ENCODE peak calls at places on chromosomes 11 and 22, in nine cellular contexts. N, X, E, O, B, W, F, V and J are unnamed samples.

GRCh38 chr11:47980907-47981621 is 705 bp downstream of the PTPRJ start:
- DNase-seq in O (peak), W (peak), E (peak), X (peak), F (no peak), B (peak), V (peak), N (peak), J (peak)

GRCh38 chr22:29018293-29019189 is 43.1 kb downstream of the C22orf31 start:
- DNase-seq in V (no peak), W (no peak), B (no peak), F (no peak), E (no peak), O (no peak), N (no peak), X (no peak), J (no peak)

GRCh38 chr11:1824221-1825038 is 10.4 kb upstream of the SYT8 start:
- DNase-seq in O (no peak), E (no peak), X (no peak), F (no peak), B (no peak), V (no peak), W (no peak), N (no peak), J (no peak)

GRCh38 chr11:20483931-20484330 is 96.4 kb downstream of the PRMT3 start:
- DNase-seq in O (no peak), B (no peak), N (no peak), V (no peak), X (no peak), F (no peak), E (no peak), W (no peak), J (no peak)

GRCh38 chr22:29202231-29203192 is 3.2 kb upstream of the EMID1 start:
- DNase-seq in E (peak), F (no peak), B (peak), V (no peak), X (no peak), W (peak), O (peak), N (peak), J (peak)

GRCh38 chr11:61496602-61497400 is 11.7 kb upstream of the LRRC10B start:
- DNase-seq in B (no peak), W (no peak), X (no peak), O (no peak), V (no peak), N (no peak), F (no peak), E (no peak), J (no peak)

GRCh38 chr11:47004595-47005033 is 68.1 kb downstream of the CSTPP1 start:
- DNase-seq in F (no peak), V (peak), E (peak), W (peak), B (peak), O (no peak), N (no peak), X (peak), J (peak)

GRCh38 chr11:33125611-33126010 is 35.7 kb downstream of the CSTF3 start:
- DNase-seq in X (no peak), F (no peak), O (no peak), W (no peak), V (no peak), E (no peak), B (no peak), N (peak), J (no peak)

GRCh38 chr11:102760355-102761035 is 19.9 kb downstream of the MMP10 start:
- DNase-seq in E (peak), O (no peak), F (peak), V (peak), X (peak), N (no peak), B (no peak), W (no peak), J (no peak)

GRCh38 chr22:26687439-26687838 is 30.1 kb downstream of the MIAT start:
- DNase-seq in E (no peak), F (no peak), O (no peak), N (no peak), B (no peak), W (no peak), X (no peak), V (no peak), J (no peak)

GRCh38 chr11:126282361-126282741 is 542 bp upstream of the TIRAP start:
- DNase-seq in E (peak), W (no peak), O (peak), B (peak), N (peak), X (peak), V (peak), F (no peak), J (peak)

GRCh38 chr11:113710989-113711388 is 4.9 kb upstream of the TMPRSS5 start:
- DNase-seq in E (no peak), W (no peak), B (no peak), F (no peak), O (no peak), N (no peak), V (no peak), X (no peak), J (no peak)

GRCh38 chr11:119298726-119299125 is 18.2 kb downstream of the MCAM start:
- DNase-seq in X (no peak), W (no peak), F (no peak), B (no peak), O (no peak), N (no peak), E (no peak), V (no peak), J (no peak)

GRCh38 chr11:46541593-46542371 is 52.0 kb downstream of the AMBRA1 start:
- DNase-seq in B (no peak), E (no peak), W (no peak), X (no peak), N (no peak), O (no peak), F (no peak), V (no peak), J (no peak)

GRCh38 chr11:122202951-122203456 is 87.0 kb upstream of the BLID start:
- DNase-seq in O (peak), V (peak), E (peak), X (peak), F (peak), B (peak), N (peak), W (peak), J (peak)

GRCh38 chr22:31123292-31123602 is 481 bp downstream of the INPP5J start:
- DNase-seq in B (no peak), E (no peak), V (no peak), N (no peak), W (no peak), X (no peak), O (no peak), F (no peak), J (no peak)

GRCh38 chr11:107928767-107929507 is 689 bp downstream of the RAB39A start:
- DNase-seq in N (peak), F (no peak), B (peak), W (no peak), X (peak), V (no peak), E (no peak), O (peak), J (peak)

GRCh38 chr22:32473388-32473952 is 1.1 kb upstream of the FBXO7 start:
- DNase-seq in W (peak), E (peak), F (peak), B (peak), X (peak), V (peak), N (peak), O (peak), J (peak)
- TF ChIP-seq EZH2phosphoT487 in W (no peak), E (no peak), F (no peak), B (no peak), X (no peak), V (no peak), N (no peak), O (no peak), J (no peak)

DNA sequence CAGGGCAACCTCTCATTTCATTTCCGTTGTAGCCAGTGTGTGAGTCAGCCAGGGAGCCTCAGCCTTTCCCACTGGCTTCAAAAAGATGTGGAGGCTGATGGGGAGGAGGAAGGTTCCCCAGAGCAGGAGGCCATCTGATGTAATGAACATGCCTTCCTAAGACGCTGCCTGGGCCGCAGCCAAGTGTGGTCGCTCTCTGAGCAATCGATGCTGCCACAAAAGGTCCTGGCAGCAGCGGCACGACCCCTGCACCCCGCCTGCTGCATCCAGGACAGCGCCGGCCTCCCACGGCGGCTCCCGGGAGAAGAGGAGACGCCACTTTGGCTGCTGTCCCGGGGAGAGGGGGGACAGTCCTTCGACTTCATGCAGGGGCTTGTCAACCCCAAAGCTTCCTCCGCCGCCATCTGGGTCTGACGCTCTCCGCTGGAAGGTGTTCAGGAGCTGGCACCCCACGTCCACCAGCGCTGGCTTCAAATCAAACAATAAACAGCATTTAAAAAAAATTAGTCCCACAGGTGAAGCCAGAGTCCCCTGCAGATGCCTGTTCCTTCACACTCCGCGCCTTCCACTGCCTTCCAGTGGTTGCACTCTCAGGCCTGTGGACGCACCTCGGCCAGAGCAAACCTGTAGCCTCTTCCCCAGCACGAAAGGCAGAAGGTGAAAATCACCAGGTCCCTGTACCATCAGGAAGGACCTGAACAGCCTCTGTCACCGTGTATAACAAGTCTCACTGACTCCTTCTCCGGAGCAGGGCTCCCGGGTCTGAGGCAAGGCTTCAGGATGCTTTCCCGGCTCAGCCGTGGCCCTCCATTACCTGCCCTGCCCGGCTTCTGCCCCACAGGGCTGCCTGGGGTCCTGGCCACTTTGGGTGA is 930.7 kb downstream of the BRD1 start:
- DNase-seq in F (no peak), N (no peak), V (no peak), O (no peak), E (no peak), W (no peak), B (no peak), X (no peak), J (no peak)
- TF ChIP-seq EZH2phosphoT487 in F (no peak), N (no peak), V (no peak), O (no peak), E (no peak), W (no peak), B (no peak), X (no peak), J (no peak)

DNA sequence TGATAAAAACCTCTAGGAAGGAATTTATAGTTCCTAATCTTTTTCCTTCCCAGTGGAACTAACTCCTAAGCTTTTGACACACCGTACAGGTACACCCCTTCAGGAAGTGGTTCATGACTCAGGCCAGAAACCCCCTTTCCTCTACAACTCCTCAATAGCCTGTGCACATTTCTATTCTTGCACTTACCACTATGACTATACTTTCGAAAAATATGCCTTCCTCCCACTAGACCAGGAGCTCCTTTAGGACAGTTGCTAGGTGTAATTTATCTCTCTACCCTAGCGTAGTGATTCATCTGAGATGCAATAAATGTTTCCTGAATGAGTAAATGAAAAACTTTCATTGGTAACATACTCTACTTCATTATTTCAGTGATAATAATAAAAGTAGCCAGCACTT is 14.5 kb downstream of the MAP6 start:
- DNase-seq in N (no peak), F (no peak), B (no peak), E (peak), X (no peak), O (no peak), W (no peak), V (peak), J (no peak)
- TF ChIP-seq EZH2phosphoT487 in N (no peak), F (no peak), B (no peak), E (no peak), X (no peak), O (no peak), W (no peak), V (no peak), J (no peak)

DNA sequence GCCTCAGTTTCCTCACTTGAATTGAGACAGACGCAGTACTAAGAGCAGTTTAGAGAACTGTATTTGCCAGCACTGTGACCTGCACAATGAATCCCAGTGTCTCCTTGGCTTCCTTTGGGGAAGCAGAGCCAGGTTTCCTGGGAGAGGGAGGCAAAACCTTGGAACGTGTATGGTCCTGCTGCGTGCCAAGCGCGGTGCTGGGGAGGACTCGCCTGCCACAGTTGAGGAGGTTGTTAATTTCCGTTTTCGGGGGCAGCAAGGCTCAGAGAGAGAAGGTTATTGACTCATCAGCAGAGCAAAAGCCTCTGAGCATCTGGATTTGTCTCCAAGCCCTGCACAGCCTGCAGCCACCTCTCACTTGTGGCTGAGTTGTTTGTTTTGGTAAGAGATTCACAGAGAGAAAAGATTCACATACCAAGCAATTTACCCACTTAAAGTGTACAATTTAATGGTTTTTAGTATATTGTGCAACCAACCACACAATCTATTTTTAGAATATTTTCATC is 10.8 kb downstream of the SYT12 start:
- DNase-seq in B (no peak), E (peak), W (no peak), O (no peak), X (no peak), V (peak), F (no peak), N (no peak), J (no peak)
- TF ChIP-seq EZH2phosphoT487 in B (no peak), E (no peak), W (no peak), O (no peak), X (no peak), V (peak), F (no peak), N (no peak), J (no peak)

DNA sequence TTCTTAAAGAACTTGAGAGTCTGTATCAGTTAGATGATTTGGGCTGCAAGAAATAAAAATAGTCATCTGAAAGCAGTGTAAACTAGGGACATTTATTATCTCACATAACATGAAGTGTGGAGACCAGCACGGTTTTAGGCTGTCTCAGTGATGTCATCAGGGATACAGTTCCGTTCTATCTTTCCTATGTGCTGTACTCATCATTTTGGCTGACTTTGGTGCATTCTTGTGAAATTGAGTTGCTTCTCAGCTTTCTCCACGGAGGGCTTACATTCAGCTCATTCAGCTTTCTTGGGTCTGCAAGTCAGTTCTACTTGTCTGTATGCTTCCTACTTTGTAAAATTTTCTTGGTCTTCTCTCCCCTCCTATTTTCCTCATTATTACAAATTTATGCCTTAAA is 51.8 kb upstream of the LIN7C start:
- DNase-seq in X (no peak), N (no peak), E (no peak), B (no peak), F (no peak), V (peak), W (no peak), O (no peak), J (no peak)
- TF ChIP-seq EZH2phosphoT487 in X (no peak), N (no peak), E (no peak), B (no peak), F (no peak), V (no peak), W (no peak), O (no peak), J (no peak)

GRCh38 chr11:104091281-104092071 is 55.0 kb downstream of the DDI1 start:
- DNase-seq in E (no peak), N (no peak), F (no peak), V (no peak), X (no peak), O (no peak), W (no peak), B (no peak), J (no peak)
- TF ChIP-seq EZH2phosphoT487 in E (no peak), N (no peak), F (no peak), V (no peak), X (no peak), O (no peak), W (no peak), B (no peak), J (no peak)

DNA sequence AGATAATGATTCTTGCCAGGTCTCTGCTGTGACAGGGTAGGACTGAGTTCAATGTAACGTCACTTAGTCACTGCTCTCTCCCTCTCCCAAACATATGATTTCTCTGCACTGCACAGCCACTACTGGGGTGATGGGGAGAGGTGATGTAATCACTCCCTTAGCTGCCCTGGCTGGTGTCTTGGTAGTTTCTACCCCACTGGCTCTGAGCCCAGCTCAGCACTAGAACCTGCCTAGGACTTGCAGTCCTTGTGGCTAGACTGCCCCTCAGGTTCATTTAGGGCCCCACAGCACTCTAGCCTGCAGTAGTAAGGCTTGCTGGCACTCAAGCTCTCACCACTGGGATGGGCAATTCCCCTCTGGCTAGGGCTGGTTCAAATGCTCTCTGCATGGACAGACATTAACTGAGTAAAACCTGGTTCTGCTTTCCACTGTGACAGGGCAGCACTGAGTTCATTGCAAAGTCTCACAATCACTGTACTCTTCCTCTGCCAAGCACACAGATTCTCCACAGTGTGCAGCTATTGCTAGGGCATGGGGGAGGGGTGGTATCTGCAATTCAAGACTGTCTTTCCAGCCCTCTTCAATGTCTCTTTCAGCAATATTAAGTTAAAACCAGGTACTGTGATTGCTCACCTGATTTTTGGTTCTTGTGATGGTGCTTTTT is 571.4 kb upstream of the FAT3 start:
- DNase-seq in X (peak), B (no peak), W (no peak), V (no peak), E (no peak), N (no peak), O (no peak), F (no peak), J (no peak)
- TF ChIP-seq EZH2phosphoT487 in X (no peak), B (no peak), W (no peak), V (no peak), E (no peak), N (no peak), O (no peak), F (no peak), J (no peak)

GRCh38 chr11:124762077-124762623 is at the start of gene ESAM:
- DNase-seq in N (peak), F (no peak), X (peak), V (peak), B (peak), E (peak), O (peak), W (peak), J (peak)
- TF ChIP-seq EZH2phosphoT487 in N (peak), F (no peak), X (peak), V (no peak), B (no peak), E (no peak), O (peak), W (no peak), J (no peak)